ENCODE peak calls at places on chromosome 11, in four cellular contexts. T is IMR-90; J is CD4-positive, CD25-positive, alpha-beta regulatory T cell; I is A549. Q is an unnamed sample.

GRCh38 chr11:107697291-107697690 is 14.6 kb downstream of the SLN start:
- DNase-seq in I (no peak), J (no peak), T (no peak), Q (no peak)

GRCh38 chr11:106950067-106950491 is 68.2 kb downstream of the GUCY1A2 start:
- DNase-seq in I (no peak), T (no peak), J (no peak), Q (no peak)

GRCh38 chr11:85750646-85751045 is 60.3 kb downstream of the SYTL2 start:
- DNase-seq in I (no peak), J (no peak), T (no peak), Q (no peak)

GRCh38 chr11:76897233-76897632 is 36.5 kb downstream of the ACER3 start:
- DNase-seq in T (no peak), I (no peak), J (no peak), Q (no peak)

GRCh38 chr11:102761646-102762238 is 18.7 kb downstream of the MMP10 start:
- DNase-seq in J (no peak), T (no peak), I (no peak), Q (no peak)

GRCh38 chr11:118622376-118623290 is 15.2 kb downstream of the PHLDB1 start:
- DNase-seq in J (no peak), T (peak; percentile 69), I (peak; percentile 38), Q (no peak)

GRCh38 chr11:111550258-111550657 is 9.7 kb downstream of the LAYN start:
- DNase-seq in I (no peak), J (no peak), T (no peak), Q (peak; percentile 42)

GRCh38 chr11:117654856-117655255 is 142.2 kb downstream of the DSCAML1 start:
- DNase-seq in T (no peak), J (no peak), I (no peak), Q (no peak)

GRCh38 chr11:2791521-2792375 is 92.0 kb upstream of the KCNQ1OT1 start:
- DNase-seq in J (peak; percentile 1), I (no peak), T (no peak), Q (no peak)

GRCh38 chr11:122853971-122854446 is 15.7 kb downstream of the CRTAM start:
- DNase-seq in T (peak; percentile 84), I (peak; percentile 65), J (peak; percentile 15), Q (peak; percentile 74)

GRCh38 chr11:133082453-133082781 is 449.9 kb downstream of the OPCML start:
- DNase-seq in T (no peak), J (no peak), I (no peak), Q (no peak)

GRCh38 chr11:111155021-111155420 is 90.5 kb upstream of the POU2AF2 start:
- DNase-seq in I (no peak), J (no peak), T (peak; percentile 20), Q (no peak)

GRCh38 chr11:19670030-19670761 is 42.4 kb upstream of the NAV2 start:
- DNase-seq in T (peak; percentile 28), J (no peak), I (peak; percentile 30), Q (no peak)

GRCh38 chr11:26649884-26650283 is 72.0 kb downstream of the SLC5A12 start:
- DNase-seq in J (no peak), I (peak; percentile 55), T (peak; percentile 53), Q (peak; percentile 60)

GRCh38 chr11:77724639-77725038 is 87.0 kb upstream of the CLNS1A start:
- DNase-seq in I (no peak), J (no peak), T (no peak), Q (no peak)

GRCh38 chr11:72588656-72589410 is 85.4 kb downstream of the PDE2A start:
- DNase-seq in T (no peak), I (no peak), J (no peak), Q (no peak)

GRCh38 chr11:11213117-11213516 is 139.9 kb downstream of the CSNK2A3 start:
- DNase-seq in T (no peak), J (no peak), I (no peak), Q (no peak)

GRCh38 chr11:131579932-131580387 is 209.5 kb downstream of the NTM start:
- DNase-seq in I (peak; percentile 4), T (peak; percentile 40), J (no peak), Q (peak; percentile 3)

GRCh38 chr11:116598036-116598435 is 174.8 kb downstream of the BUD13 start:
- DNase-seq in I (no peak), T (no peak), J (no peak), Q (no peak)

GRCh38 chr11:35141034-35141433 is 2.1 kb downstream of the CD44 start:
- DNase-seq in J (no peak), T (no peak), I (no peak), Q (no peak)

GRCh38 chr11:104332110-104332509 is 168.2 kb upstream of the PDGFD start:
- DNase-seq in T (no peak), J (no peak), I (no peak), Q (peak; percentile 36)

GRCh38 chr11:3104961-3105790 is 48.0 kb upstream of the CARS1 start:
- DNase-seq in J (no peak), I (no peak), T (no peak), Q (no peak)

GRCh38 chr11:64531906-64532312 is 59.1 kb upstream of the SLC22A12 start:
- DNase-seq in I (no peak), T (no peak), J (no peak), Q (no peak)

GRCh38 chr11:60887531-60887930 is 18.9 kb downstream of the PRPF19 start:
- DNase-seq in I (peak; percentile 41), J (no peak), T (peak; percentile 61), Q (peak; percentile 57)

GRCh38 chr11:16412525-16413194 is 56.3 kb upstream of the SOX6 start:
- DNase-seq in J (no peak), T (no peak), I (no peak), Q (no peak)

GRCh38 chr11:11407738-11408084 is 54.7 kb upstream of the CSNK2A3 start:
- DNase-seq in J (no peak), I (no peak), T (no peak), Q (no peak)

GRCh38 chr11:120835601-120836228 is 188.2 kb upstream of the TBCEL start:
- DNase-seq in I (no peak), J (no peak), T (peak; percentile 12), Q (no peak)

GRCh38 chr11:78161937-78162336 is 22.5 kb upstream of the ALG8 start:
- DNase-seq in T (peak; percentile 42), I (no peak), J (no peak), Q (no peak)

DNA sequence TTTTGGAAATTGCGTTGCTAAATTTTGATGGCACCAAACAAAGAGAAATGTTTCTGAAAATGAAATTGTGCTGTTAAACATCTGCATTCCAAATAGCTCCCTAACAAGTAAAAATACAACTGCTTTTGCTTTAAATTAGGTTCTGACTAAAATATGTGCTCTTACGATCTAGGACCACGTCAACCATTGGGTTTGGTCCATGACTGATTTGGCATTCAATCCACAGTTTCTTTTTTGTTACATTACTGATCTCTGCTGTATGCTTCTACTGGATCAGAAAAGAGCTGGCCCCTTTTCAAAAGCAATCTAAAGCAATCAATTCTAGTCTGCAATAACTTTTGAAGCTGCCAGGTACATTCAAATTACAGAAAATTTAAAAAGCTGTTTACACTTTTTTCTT is 1047.0 kb upstream of the CCDC90B start:
- DNase-seq in T (no peak), I (no peak), J (no peak), Q (no peak)
- H3K27ac ChIP-seq in T (no peak overlapping the region), I (no peak overlapping the region), J (no peak overlapping the region), Q (no peak overlapping the region)

DNA sequence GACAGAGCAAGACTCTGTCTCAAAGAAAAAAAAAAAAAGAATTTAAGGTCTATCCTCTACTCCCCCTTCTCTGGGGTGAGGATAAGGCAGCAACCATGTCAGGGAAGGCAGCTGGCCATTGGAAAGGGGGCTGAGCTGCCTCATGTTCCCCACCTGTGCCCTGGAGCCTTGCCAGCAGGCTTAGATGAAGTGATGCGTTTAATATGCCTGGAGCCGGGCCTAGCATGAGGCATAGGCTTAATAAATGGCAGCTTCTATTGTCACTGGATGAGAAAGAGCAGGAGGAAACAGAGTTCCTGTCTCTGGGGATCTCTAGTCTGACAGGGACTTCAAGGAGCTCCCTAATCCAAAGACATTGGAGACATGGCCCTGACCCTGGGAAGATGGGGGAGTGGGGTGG is 3.2 kb upstream of the KCNE3 start:
- DNase-seq in T (no peak), I (no peak), J (no peak), Q (no peak)
- H3K27ac ChIP-seq in T (no peak overlapping the region), I (no peak overlapping the region), J (no peak overlapping the region), Q (no peak overlapping the region)

GRCh38 chr11:44792171-44792570 is 65.4 kb downstream of the TSPAN18 start:
- DNase-seq in T (no peak), I (no peak), J (no peak), Q (no peak)
- H3K27ac ChIP-seq in T (no peak overlapping the region), I (no peak overlapping the region), J (no peak overlapping the region), Q (no peak overlapping the region)

GRCh38 chr11:47208628-47209027 is 6.1 kb upstream of the DDB2 start:
- DNase-seq in J (no peak), T (no peak), I (no peak), Q (no peak)

GRCh38 chr11:47207459-47207858 is 7.3 kb upstream of the DDB2 start:
- DNase-seq in J (no peak), T (no peak), I (no peak), Q (no peak)

GRCh38 chr11:47201015-47201414 is 13.8 kb upstream of the DDB2 start:
- DNase-seq in I (no peak), J (no peak), T (no peak), Q (no peak)

GRCh38 chr11:47202569-47202968 is 12.2 kb upstream of the DDB2 start:
- DNase-seq in T (no peak), I (no peak), J (no peak), Q (no peak)

GRCh38 chr11:47204633-47204989 is 10.2 kb upstream of the DDB2 start:
- DNase-seq in T (peak; percentile 78), I (peak; percentile 46), J (no peak), Q (no peak)
- H3K27ac ChIP-seq in T (no peak overlapping the region), I (no peak overlapping the region), J (no peak overlapping the region), Q (no peak overlapping the region)

Q was measured in OCI-LY7.